ENCODE peak calls at places on chromosomes 16 and 17, in ten cellular contexts. One of them, this sample, is unnamed.

GRCh38 chr17:61627658-61628057 is 36.6 kb upstream of the NACA2 start:
- DNase-seq in fibroblast of pulmonary artery: no peak
- DNase-seq in GM12878: no peak
- DNase-seq in transverse colon: no peak
- DNase-seq in H9: no peak
- DNase-seq in nephron progenitor cell: no peak
- DNase-seq in tibial artery: no peak
- DNase-seq in AG09319: no peak
- DNase-seq in endothelial cell of umbilical vein: no peak
- DNase-seq in RWPE1: no peak
- DNase-seq in this sample: no peak

GRCh38 chr16:27579086-27579980 is 29.4 kb downstream of the KATNIP start:
- DNase-seq in fibroblast of pulmonary artery: peak; percentile 24
- DNase-seq in GM12878: no peak
- DNase-seq in transverse colon: no peak
- DNase-seq in H9: no peak
- DNase-seq in nephron progenitor cell: no peak
- DNase-seq in tibial artery: no peak
- DNase-seq in AG09319: peak; percentile 25
- DNase-seq in endothelial cell of umbilical vein: no peak
- DNase-seq in RWPE1: peak; percentile 19
- DNase-seq in this sample: no peak

GRCh38 chr16:74455619-74456289 is 34.5 kb upstream of the CLEC18B start:
- DNase-seq in fibroblast of pulmonary artery: peak; percentile 85
- DNase-seq in GM12878: no peak
- DNase-seq in transverse colon: no peak
- DNase-seq in H9: no peak
- DNase-seq in nephron progenitor cell: no peak
- DNase-seq in tibial artery: no peak
- DNase-seq in AG09319: no peak
- DNase-seq in endothelial cell of umbilical vein: peak; percentile 48
- DNase-seq in RWPE1: peak; percentile 69
- DNase-seq in this sample: no peak

GRCh38 chr16:78137782-78138616 is 38.5 kb downstream of the WWOX start:
- DNase-seq in fibroblast of pulmonary artery: no peak
- DNase-seq in GM12878: no peak
- DNase-seq in transverse colon: no peak
- DNase-seq in H9: no peak
- DNase-seq in nephron progenitor cell: no peak
- DNase-seq in tibial artery: no peak
- DNase-seq in AG09319: no peak
- DNase-seq in endothelial cell of umbilical vein: peak; percentile 14
- DNase-seq in RWPE1: no peak
- DNase-seq in this sample: no peak

GRCh38 chr16:31301708-31302400 is 42.1 kb downstream of the ITGAM start:
- DNase-seq in fibroblast of pulmonary artery: peak; percentile 40
- DNase-seq in GM12878: no peak
- DNase-seq in transverse colon: no peak
- DNase-seq in H9: no peak
- DNase-seq in nephron progenitor cell: no peak
- DNase-seq in tibial artery: no peak
- DNase-seq in AG09319: no peak
- DNase-seq in endothelial cell of umbilical vein: no peak
- DNase-seq in RWPE1: peak; percentile 16
- DNase-seq in this sample: peak; percentile 66

GRCh38 chr17:56785396-56785795 is 48.3 kb downstream of the C17orf67 start:
- DNase-seq in fibroblast of pulmonary artery: peak; percentile 17
- DNase-seq in GM12878: no peak
- DNase-seq in transverse colon: no peak
- DNase-seq in H9: no peak
- DNase-seq in nephron progenitor cell: no peak
- DNase-seq in tibial artery: no peak
- DNase-seq in AG09319: peak; percentile 45
- DNase-seq in endothelial cell of umbilical vein: no peak
- DNase-seq in RWPE1: peak; percentile 25
- DNase-seq in this sample: no peak

GRCh38 chr16:73274140-73274539 is 226.2 kb upstream of the ZFHX3 start:
- DNase-seq in fibroblast of pulmonary artery: no peak
- DNase-seq in GM12878: no peak
- DNase-seq in transverse colon: no peak
- DNase-seq in H9: no peak
- DNase-seq in nephron progenitor cell: no peak
- DNase-seq in tibial artery: no peak
- DNase-seq in AG09319: no peak
- DNase-seq in endothelial cell of umbilical vein: no peak
- DNase-seq in RWPE1: no peak
- DNase-seq in this sample: no peak

GRCh38 chr17:9021158-9021984 is at the start of gene NTN1:
- DNase-seq in fibroblast of pulmonary artery: peak; percentile 11
- DNase-seq in GM12878: no peak
- DNase-seq in transverse colon: peak; percentile 30
- DNase-seq in H9: peak; percentile 63
- DNase-seq in nephron progenitor cell: peak; percentile 77
- DNase-seq in tibial artery: peak; percentile 81
- DNase-seq in AG09319: no peak
- DNase-seq in endothelial cell of umbilical vein: no peak
- DNase-seq in RWPE1: peak; percentile 54
- DNase-seq in this sample: no peak

GRCh38 chr17:60888812-60889709 is 211.4 kb downstream of the BCAS3 start:
- DNase-seq in fibroblast of pulmonary artery: no peak
- DNase-seq in GM12878: no peak
- DNase-seq in transverse colon: no peak
- DNase-seq in H9: no peak
- DNase-seq in nephron progenitor cell: no peak
- DNase-seq in tibial artery: no peak
- DNase-seq in AG09319: no peak
- DNase-seq in endothelial cell of umbilical vein: no peak
- DNase-seq in RWPE1: no peak
- DNase-seq in this sample: no peak

GRCh38 chr16:31362476-31363405 is 7.8 kb downstream of the ITGAX start:
- DNase-seq in fibroblast of pulmonary artery: no peak
- DNase-seq in GM12878: no peak
- DNase-seq in transverse colon: no peak
- DNase-seq in H9: no peak
- DNase-seq in nephron progenitor cell: no peak
- DNase-seq in tibial artery: peak; percentile 51
- DNase-seq in AG09319: no peak
- DNase-seq in endothelial cell of umbilical vein: no peak
- DNase-seq in RWPE1: no peak
- DNase-seq in this sample: no peak

GRCh38 chr17:77428901-77429734 is 288.3 kb downstream of the SEC14L1 start:
- DNase-seq in fibroblast of pulmonary artery: no peak
- DNase-seq in GM12878: no peak
- DNase-seq in transverse colon: no peak
- DNase-seq in H9: no peak
- DNase-seq in nephron progenitor cell: no peak
- DNase-seq in tibial artery: no peak
- DNase-seq in AG09319: no peak
- DNase-seq in endothelial cell of umbilical vein: no peak
- DNase-seq in RWPE1: no peak
- DNase-seq in this sample: no peak

DNA sequence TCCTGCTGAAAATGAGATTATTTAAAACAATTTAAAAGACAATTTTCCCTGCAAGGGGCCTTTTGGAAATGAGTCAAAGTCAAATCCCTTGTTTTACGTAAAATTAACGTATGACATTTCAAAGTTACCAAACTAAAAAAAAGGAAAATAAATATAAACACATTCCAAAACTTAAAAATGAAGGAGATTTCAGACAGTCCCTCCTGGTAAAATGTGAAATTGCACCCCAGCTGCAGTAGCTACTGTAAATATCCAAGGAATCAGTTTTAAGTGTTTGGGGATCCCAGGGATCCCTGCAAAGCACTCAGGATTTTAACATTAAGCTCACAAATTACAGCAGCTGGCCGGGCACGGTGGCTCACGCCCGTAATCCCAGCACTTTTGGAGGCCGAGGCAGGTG is 63.3 kb downstream of the NXN start:
- DNase-seq in fibroblast of pulmonary artery: no peak
- DNase-seq in GM12878: no peak
- DNase-seq in transverse colon: no peak
- DNase-seq in H9: no peak
- DNase-seq in nephron progenitor cell: no peak
- DNase-seq in tibial artery: no peak
- DNase-seq in AG09319: no peak
- DNase-seq in endothelial cell of umbilical vein: no peak
- DNase-seq in RWPE1: no peak
- DNase-seq in this sample: no peak
- TF ChIP-seq CTCF in fibroblast of pulmonary artery: peak; percentile 4
- TF ChIP-seq CTCF in GM12878: no peak
- TF ChIP-seq CTCF in transverse colon: no peak
- TF ChIP-seq CTCF in H9: peak; percentile 55
- TF ChIP-seq CTCF in nephron progenitor cell: no peak
- TF ChIP-seq CTCF in tibial artery: no peak
- TF ChIP-seq CTCF in AG09319: peak; percentile 12
- TF ChIP-seq CTCF in endothelial cell of umbilical vein: peak; percentile 10
- TF ChIP-seq CTCF in RWPE1: no peak
- TF ChIP-seq CTCF in this sample: no peak

GRCh38 chr17:63434951-63435571 is 11.0 kb downstream of the CYB561 start:
- DNase-seq in fibroblast of pulmonary artery: peak; percentile 41
- DNase-seq in GM12878: no peak
- DNase-seq in transverse colon: peak; percentile 83
- DNase-seq in H9: peak; percentile 71
- DNase-seq in nephron progenitor cell: no peak
- DNase-seq in tibial artery: peak; percentile 88
- DNase-seq in AG09319: no peak
- DNase-seq in endothelial cell of umbilical vein: peak; percentile 39
- DNase-seq in RWPE1: peak; percentile 80
- DNase-seq in this sample: peak; percentile 75
- TF ChIP-seq CTCF in fibroblast of pulmonary artery: peak; percentile 10
- TF ChIP-seq CTCF in GM12878: no peak
- TF ChIP-seq CTCF in transverse colon: no peak
- TF ChIP-seq CTCF in H9: peak; percentile 46
- TF ChIP-seq CTCF in nephron progenitor cell: no peak
- TF ChIP-seq CTCF in tibial artery: no peak
- TF ChIP-seq CTCF in AG09319: no peak
- TF ChIP-seq CTCF in endothelial cell of umbilical vein: peak; percentile 27
- TF ChIP-seq CTCF in RWPE1: peak; percentile 48
- TF ChIP-seq CTCF in this sample: peak; percentile 70

GRCh38 chr16:88499314-88499713 is 46.2 kb downstream of the ZFPM1 start:
- DNase-seq in fibroblast of pulmonary artery: no peak
- DNase-seq in GM12878: no peak
- DNase-seq in transverse colon: no peak
- DNase-seq in H9: no peak
- DNase-seq in nephron progenitor cell: no peak
- DNase-seq in tibial artery: no peak
- DNase-seq in AG09319: no peak
- DNase-seq in endothelial cell of umbilical vein: no peak
- DNase-seq in RWPE1: no peak
- DNase-seq in this sample: no peak

GRCh38 chr16:88499836-88500251 is 46.8 kb downstream of the ZFPM1 start:
- DNase-seq in fibroblast of pulmonary artery: no peak
- DNase-seq in GM12878: no peak
- DNase-seq in transverse colon: no peak
- DNase-seq in H9: no peak
- DNase-seq in nephron progenitor cell: no peak
- DNase-seq in tibial artery: no peak
- DNase-seq in AG09319: no peak
- DNase-seq in endothelial cell of umbilical vein: peak; percentile 25
- DNase-seq in RWPE1: no peak
- DNase-seq in this sample: no peak

GRCh38 chr16:88497561-88498420 is 44.7 kb downstream of the ZFPM1 start:
- DNase-seq in fibroblast of pulmonary artery: peak; percentile 39
- DNase-seq in GM12878: no peak
- DNase-seq in transverse colon: no peak
- DNase-seq in H9: no peak
- DNase-seq in nephron progenitor cell: no peak
- DNase-seq in tibial artery: no peak
- DNase-seq in AG09319: no peak
- DNase-seq in endothelial cell of umbilical vein: no peak
- DNase-seq in RWPE1: no peak
- DNase-seq in this sample: no peak

GRCh38 chr16:88500255-88500661 is 47.2 kb downstream of the ZFPM1 start:
- DNase-seq in fibroblast of pulmonary artery: no peak
- DNase-seq in GM12878: no peak
- DNase-seq in transverse colon: no peak
- DNase-seq in H9: no peak
- DNase-seq in nephron progenitor cell: no peak
- DNase-seq in tibial artery: no peak
- DNase-seq in AG09319: no peak
- DNase-seq in endothelial cell of umbilical vein: no peak
- DNase-seq in RWPE1: no peak
- DNase-seq in this sample: no peak

DNA sequence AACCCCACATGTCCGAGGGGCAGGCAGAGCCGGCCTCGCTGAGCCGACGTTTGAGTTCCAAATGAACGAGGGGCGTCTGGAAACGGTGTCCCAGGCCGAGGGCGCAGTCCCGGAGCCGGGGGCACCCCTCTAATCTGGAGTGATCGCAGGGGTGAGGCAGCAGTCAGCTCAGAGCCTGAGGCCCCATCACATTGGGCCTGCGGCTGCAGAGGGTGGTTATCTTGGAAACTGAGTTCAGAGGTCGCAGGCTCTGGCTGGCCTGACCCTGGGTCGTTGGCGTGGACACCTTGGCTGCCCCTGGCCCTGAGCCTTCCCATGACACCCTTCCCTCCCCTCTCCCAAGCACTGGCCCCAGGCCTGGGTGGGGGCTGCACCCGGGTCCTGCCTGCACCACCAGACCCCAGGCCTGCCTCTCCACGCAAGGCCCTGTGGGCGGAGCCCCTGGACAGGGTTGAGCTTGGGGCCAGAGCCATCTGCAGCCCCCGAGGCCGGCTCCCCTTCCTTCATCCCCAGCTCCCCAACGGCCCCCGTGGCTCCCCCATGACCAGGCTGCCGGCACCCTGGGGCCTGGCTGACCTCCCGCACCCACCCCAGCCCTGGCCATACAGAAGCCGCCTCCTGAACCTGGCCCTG is 45.6 kb downstream of the ZFPM1 start:
- DNase-seq in fibroblast of pulmonary artery: no peak
- DNase-seq in GM12878: no peak
- DNase-seq in transverse colon: no peak
- DNase-seq in H9: no peak
- DNase-seq in nephron progenitor cell: no peak
- DNase-seq in tibial artery: no peak
- DNase-seq in AG09319: no peak
- DNase-seq in endothelial cell of umbilical vein: no peak
- DNase-seq in RWPE1: no peak
- DNase-seq in this sample: no peak
- TF ChIP-seq CTCF in fibroblast of pulmonary artery: no peak
- TF ChIP-seq CTCF in GM12878: no peak
- TF ChIP-seq CTCF in transverse colon: no peak
- TF ChIP-seq CTCF in H9: no peak
- TF ChIP-seq CTCF in nephron progenitor cell: no peak
- TF ChIP-seq CTCF in tibial artery: no peak
- TF ChIP-seq CTCF in AG09319: no peak
- TF ChIP-seq CTCF in endothelial cell of umbilical vein: no peak
- TF ChIP-seq CTCF in RWPE1: no peak
- TF ChIP-seq CTCF in this sample: no peak

DNA sequence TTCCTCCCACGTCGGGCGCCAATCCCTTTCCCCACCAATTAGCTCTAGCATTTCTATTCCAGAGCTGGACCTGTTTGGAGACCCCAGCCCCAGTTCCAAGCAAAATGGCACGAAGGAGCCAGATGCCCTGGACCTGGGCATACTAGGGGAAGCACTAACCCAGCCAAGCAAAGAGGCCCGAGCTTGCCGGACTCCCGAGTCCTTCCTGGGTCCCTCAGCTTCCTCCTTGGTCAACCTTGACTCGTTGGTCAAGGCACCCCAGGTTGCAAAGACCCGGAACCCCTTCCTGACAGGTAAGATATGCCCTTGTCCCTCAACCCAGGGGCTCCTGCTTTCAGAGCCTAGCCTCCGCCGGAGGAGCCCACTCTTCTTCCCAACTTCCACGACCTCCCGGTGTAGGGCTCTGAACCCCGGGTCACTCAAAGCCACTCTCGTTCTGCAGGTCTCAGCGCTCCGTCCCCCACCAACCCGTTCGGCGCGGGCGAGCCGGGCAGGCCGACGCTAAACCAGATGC is 5.5 kb upstream of the SPATA20 start:
- DNase-seq in fibroblast of pulmonary artery: no peak
- DNase-seq in GM12878: no peak
- DNase-seq in transverse colon: no peak
- DNase-seq in H9: no peak
- DNase-seq in nephron progenitor cell: no peak
- DNase-seq in tibial artery: no peak
- DNase-seq in AG09319: no peak
- DNase-seq in endothelial cell of umbilical vein: no peak
- DNase-seq in RWPE1: no peak
- DNase-seq in this sample: no peak
- TF ChIP-seq CTCF in fibroblast of pulmonary artery: no peak
- TF ChIP-seq CTCF in GM12878: no peak
- TF ChIP-seq CTCF in transverse colon: no peak
- TF ChIP-seq CTCF in H9: no peak
- TF ChIP-seq CTCF in nephron progenitor cell: no peak
- TF ChIP-seq CTCF in tibial artery: no peak
- TF ChIP-seq CTCF in AG09319: no peak
- TF ChIP-seq CTCF in endothelial cell of umbilical vein: no peak
- TF ChIP-seq CTCF in RWPE1: no peak
- TF ChIP-seq CTCF in this sample: no peak

This sample was measured in CD14-positive monocyte.